ENCODE peak calls at places on chromosome 13, in ten cellular contexts. W, J, E, I, P, O, T, Q, Y and M are unnamed samples.

GRCh38 chr13:35648109-35648508 is 171.6 kb upstream of the MAB21L1 start:
- DNase-seq in W (peak), J (peak), E (no peak), I (no peak), P (no peak), O (no peak), T (no peak), Q (no peak), Y (no peak), M (no peak)

GRCh38 chr13:50127017-50127725 is 111.9 kb downstream of the KCNRG start:
- DNase-seq in W (peak), J (peak), E (no peak), I (peak), P (no peak), O (no peak), T (peak), Q (peak), Y (no peak), M (no peak)

GRCh38 chr13:102697264-102697663 is 2.4 kb upstream of the METTL21C start:
- DNase-seq in W (no peak), J (no peak), E (no peak), I (no peak), P (no peak), O (no peak), T (no peak), Q (no peak), Y (peak), M (no peak)

GRCh38 chr13:31663880-31664585 is 75.3 kb upstream of the RXFP2 start:
- DNase-seq in W (no peak), J (no peak), E (no peak), I (peak), P (no peak), O (no peak), T (no peak), Q (no peak), Y (no peak), M (no peak)

GRCh38 chr13:114000151-114001040 is 26.5 kb upstream of the C13orf46 start:
- DNase-seq in W (no peak), J (no peak), E (no peak), I (no peak), P (no peak), O (no peak), T (no peak), Q (no peak), Y (no peak), M (no peak)

GRCh38 chr13:79225487-79226232 is 180.4 kb downstream of the RBM26 start:
- DNase-seq in W (no peak), J (peak), E (no peak), I (peak), P (no peak), O (no peak), T (no peak), Q (peak), Y (no peak), M (no peak)

GRCh38 chr13:26222523-26223046 is 471 bp upstream of the RNF6 start:
- DNase-seq in W (no peak), J (no peak), E (no peak), I (no peak), P (no peak), O (no peak), T (no peak), Q (no peak), Y (no peak), M (no peak)

GRCh38 chr13:101384929-101385328 is 31.4 kb downstream of the NALCN start:
- DNase-seq in W (no peak), J (no peak), E (no peak), I (no peak), P (no peak), O (no peak), T (no peak), Q (no peak), Y (no peak), M (no peak)

GRCh38 chr13:32136716-32137115 is 105.1 kb downstream of the FRY start:
- DNase-seq in W (no peak), J (no peak), E (no peak), I (no peak), P (no peak), O (no peak), T (no peak), Q (no peak), Y (no peak), M (no peak)

GRCh38 chr13:67299072-67299635 is 69.0 kb upstream of the PCDH9 start:
- DNase-seq in W (peak), J (peak), E (peak), I (no peak), P (no peak), O (no peak), T (no peak), Q (peak), Y (no peak), M (no peak)

GRCh38 chr13:30235206-30235605 is 72.1 kb downstream of the KATNAL1 start:
- DNase-seq in W (no peak), J (peak), E (no peak), I (no peak), P (no peak), O (no peak), T (no peak), Q (no peak), Y (no peak), M (no peak)

GRCh38 chr13:36450534-36450933 is 18.2 kb downstream of the CCNA1 start:
- DNase-seq in W (no peak), J (no peak), E (no peak), I (no peak), P (no peak), O (no peak), T (no peak), Q (no peak), Y (no peak), M (no peak)

GRCh38 chr13:113897161-113897560 is 33.3 kb upstream of the GAS6 start:
- DNase-seq in W (peak), J (peak), E (peak), I (peak), P (no peak), O (no peak), T (no peak), Q (peak), Y (peak), M (peak)

GRCh38 chr13:20953245-20953931 is 50.8 kb upstream of the XPO4 start:
- DNase-seq in W (no peak), J (no peak), E (no peak), I (no peak), P (no peak), O (no peak), T (no peak), Q (no peak), Y (peak), M (no peak)

GRCh38 chr13:39836038-39836437 is 180.6 kb downstream of the COG6 start:
- DNase-seq in W (no peak), J (no peak), E (peak), I (peak), P (no peak), O (no peak), T (no peak), Q (no peak), Y (no peak), M (peak)

GRCh38 chr13:24149306-24150032 is 11.1 kb upstream of the SPATA13 start:
- DNase-seq in W (peak), J (peak), E (no peak), I (no peak), P (no peak), O (no peak), T (no peak), Q (no peak), Y (no peak), M (no peak)

GRCh38 chr13:28678809-28679208 is 19.9 kb downstream of the POMP start:
- DNase-seq in W (no peak), J (no peak), E (no peak), I (no peak), P (no peak), O (no peak), T (no peak), Q (no peak), Y (no peak), M (no peak)

GRCh38 chr13:113900646-113901045 is 36.8 kb upstream of the GAS6 start:
- DNase-seq in W (no peak), J (no peak), E (no peak), I (no peak), P (no peak), O (no peak), T (no peak), Q (no peak), Y (no peak), M (no peak)

GRCh38 chr13:64639206-64639605 is 2590.9 kb downstream of the PCDH9 start:
- DNase-seq in W (no peak), J (no peak), E (no peak), I (no peak), P (no peak), O (no peak), T (no peak), Q (no peak), Y (no peak), M (no peak)
- H3K4me2 ChIP-seq in W (no peak), J (no peak), E (no peak), I (no peak), P (no peak), O (no peak), T (no peak), Q (no peak), Y (no peak), M (no peak)

GRCh38 chr13:108645376-108645775 is 16.0 kb downstream of the MYO16 start:
- DNase-seq in W (no peak), J (no peak), E (no peak), I (no peak), P (no peak), O (no peak), T (no peak), Q (no peak), Y (no peak), M (no peak)
- H3K4me2 ChIP-seq in W (no peak), J (no peak), E (no peak), I (no peak), P (no peak), O (no peak), T (no peak), Q (no peak), Y (no peak), M (no peak)

GRCh38 chr13:99227909-99228688 is 27.4 kb downstream of the UBAC2 start:
- DNase-seq in W (no peak), J (no peak), E (peak), I (no peak), P (no peak), O (no peak), T (no peak), Q (no peak), Y (no peak), M (no peak)
- H3K4me2 ChIP-seq in W (no peak), J (peak), E (peak), I (no peak), P (no peak), O (peak), T (no peak), Q (no peak), Y (no peak), M (peak)

DNA sequence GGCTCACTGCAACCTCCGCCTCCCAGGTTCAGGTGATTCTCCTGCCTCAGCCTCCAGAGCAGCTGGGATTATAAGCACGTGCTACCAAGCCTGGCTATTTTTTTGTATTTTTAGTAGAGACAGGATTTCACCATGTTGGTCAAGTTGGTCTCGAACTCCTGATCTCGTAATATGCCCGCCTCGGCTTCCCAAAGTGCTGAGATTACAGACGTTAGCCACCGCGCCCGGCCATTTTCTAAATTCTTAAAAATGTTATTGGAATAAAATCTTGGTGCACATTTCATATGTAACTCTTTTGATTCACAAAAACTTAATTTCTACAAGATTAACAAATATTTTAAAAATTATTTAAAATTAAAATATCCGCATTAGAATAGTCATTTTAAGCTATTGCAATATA is 1480.3 kb upstream of the SPRY2 start:
- DNase-seq in W (no peak), J (no peak), E (no peak), I (no peak), P (no peak), O (no peak), T (no peak), Q (no peak), Y (no peak), M (no peak)
- H3K4me2 ChIP-seq in W (no peak), J (no peak), E (no peak), I (no peak), P (no peak), O (no peak), T (no peak), Q (no peak), Y (no peak), M (no peak)